ENCODE peak calls at places on chromosomes 12 and 14, in seven cellular contexts. One of them, this sample, is unnamed.
A peak's percentile ranks its signal among the peaks of the same experiment; 100 is the strongest.

GRCh38 chr14:106872619-106873446 is 1346.5 kb downstream of the TMEM121 start:
- DNase-seq in fibroblast of the conjunctiva: no peak
- DNase-seq in stimulated activated CD4-positive, alpha-beta T cell treated with anti-CD3 and anti-CD28 coated beads, Interleukin-4, amount 100 ng/mL, for 48 hours: peak; percentile 89
- DNase-seq in CD4-positive, alpha-beta memory T cell: peak; percentile 79
- DNase-seq in pons: no peak
- DNase-seq in tibial nerve: no peak
- DNase-seq in NCI-H345: peak; percentile 94
- DNase-seq in this sample: no peak

GRCh38 chr12:12764824-12765223 is 20.6 kb upstream of the APOLD1 start:
- DNase-seq in fibroblast of the conjunctiva: no peak
- DNase-seq in stimulated activated CD4-positive, alpha-beta T cell treated with anti-CD3 and anti-CD28 coated beads, Interleukin-4, amount 100 ng/mL, for 48 hours: no peak
- DNase-seq in CD4-positive, alpha-beta memory T cell: no peak
- DNase-seq in pons: no peak
- DNase-seq in tibial nerve: no peak
- DNase-seq in NCI-H345: no peak
- DNase-seq in this sample: no peak

GRCh38 chr12:6430990-6431353 is 13.8 kb upstream of the CD27 start:
- DNase-seq in fibroblast of the conjunctiva: no peak
- DNase-seq in stimulated activated CD4-positive, alpha-beta T cell treated with anti-CD3 and anti-CD28 coated beads, Interleukin-4, amount 100 ng/mL, for 48 hours: no peak
- DNase-seq in CD4-positive, alpha-beta memory T cell: no peak
- DNase-seq in pons: peak; percentile 60
- DNase-seq in tibial nerve: no peak
- DNase-seq in NCI-H345: no peak
- DNase-seq in this sample: no peak

GRCh38 chr14:20434701-20435453 is 1.1 kb downstream of the KLHL33 start:
- DNase-seq in fibroblast of the conjunctiva: no peak
- DNase-seq in stimulated activated CD4-positive, alpha-beta T cell treated with anti-CD3 and anti-CD28 coated beads, Interleukin-4, amount 100 ng/mL, for 48 hours: no peak
- DNase-seq in CD4-positive, alpha-beta memory T cell: no peak
- DNase-seq in pons: peak; percentile 75
- DNase-seq in tibial nerve: peak; percentile 66
- DNase-seq in NCI-H345: no peak
- DNase-seq in this sample: peak; percentile 83

GRCh38 chr14:50335989-50336391 is 23.9 kb downstream of the DMAC2L start:
- DNase-seq in fibroblast of the conjunctiva: no peak
- DNase-seq in stimulated activated CD4-positive, alpha-beta T cell treated with anti-CD3 and anti-CD28 coated beads, Interleukin-4, amount 100 ng/mL, for 48 hours: no peak
- DNase-seq in CD4-positive, alpha-beta memory T cell: no peak
- DNase-seq in pons: no peak
- DNase-seq in tibial nerve: no peak
- DNase-seq in NCI-H345: peak; percentile 19
- DNase-seq in this sample: peak; percentile 66

GRCh38 chr12:124828264-124829007 is 35.2 kb downstream of the SCARB1 start:
- DNase-seq in fibroblast of the conjunctiva: peak; percentile 33
- DNase-seq in stimulated activated CD4-positive, alpha-beta T cell treated with anti-CD3 and anti-CD28 coated beads, Interleukin-4, amount 100 ng/mL, for 48 hours: no peak
- DNase-seq in CD4-positive, alpha-beta memory T cell: no peak
- DNase-seq in pons: no peak
- DNase-seq in tibial nerve: no peak
- DNase-seq in NCI-H345: no peak
- DNase-seq in this sample: no peak

GRCh38 chr14:72075649-72076334 is 143.6 kb downstream of the RGS6 start:
- DNase-seq in fibroblast of the conjunctiva: no peak
- DNase-seq in stimulated activated CD4-positive, alpha-beta T cell treated with anti-CD3 and anti-CD28 coated beads, Interleukin-4, amount 100 ng/mL, for 48 hours: no peak
- DNase-seq in CD4-positive, alpha-beta memory T cell: no peak
- DNase-seq in pons: no peak
- DNase-seq in tibial nerve: no peak
- DNase-seq in NCI-H345: no peak
- DNase-seq in this sample: no peak

GRCh38 chr14:105322791-105323556 is 8.4 kb downstream of the PACS2 start:
- DNase-seq in fibroblast of the conjunctiva: no peak
- DNase-seq in stimulated activated CD4-positive, alpha-beta T cell treated with anti-CD3 and anti-CD28 coated beads, Interleukin-4, amount 100 ng/mL, for 48 hours: no peak
- DNase-seq in CD4-positive, alpha-beta memory T cell: no peak
- DNase-seq in pons: no peak
- DNase-seq in tibial nerve: no peak
- DNase-seq in NCI-H345: no peak
- DNase-seq in this sample: no peak

GRCh38 chr14:92952497-92953298 is 29.7 kb downstream of the CHGA start:
- DNase-seq in fibroblast of the conjunctiva: no peak
- DNase-seq in stimulated activated CD4-positive, alpha-beta T cell treated with anti-CD3 and anti-CD28 coated beads, Interleukin-4, amount 100 ng/mL, for 48 hours: no peak
- DNase-seq in CD4-positive, alpha-beta memory T cell: no peak
- DNase-seq in pons: no peak
- DNase-seq in tibial nerve: no peak
- DNase-seq in NCI-H345: no peak
- DNase-seq in this sample: peak; percentile 31

GRCh38 chr14:78414172-78414571 is 244.0 kb downstream of the NRXN3 start:
- DNase-seq in fibroblast of the conjunctiva: no peak
- DNase-seq in stimulated activated CD4-positive, alpha-beta T cell treated with anti-CD3 and anti-CD28 coated beads, Interleukin-4, amount 100 ng/mL, for 48 hours: no peak
- DNase-seq in CD4-positive, alpha-beta memory T cell: no peak
- DNase-seq in pons: no peak
- DNase-seq in tibial nerve: no peak
- DNase-seq in NCI-H345: no peak
- DNase-seq in this sample: no peak

GRCh38 chr14:54226103-54226502 is 170.7 kb upstream of the CDKN3 start:
- DNase-seq in fibroblast of the conjunctiva: peak; percentile 63
- DNase-seq in stimulated activated CD4-positive, alpha-beta T cell treated with anti-CD3 and anti-CD28 coated beads, Interleukin-4, amount 100 ng/mL, for 48 hours: no peak
- DNase-seq in CD4-positive, alpha-beta memory T cell: no peak
- DNase-seq in pons: no peak
- DNase-seq in tibial nerve: no peak
- DNase-seq in NCI-H345: no peak
- DNase-seq in this sample: no peak

GRCh38 chr12:32217354-32218310 is 111.0 kb downstream of the BICD1 start:
- DNase-seq in fibroblast of the conjunctiva: peak; percentile 20
- DNase-seq in stimulated activated CD4-positive, alpha-beta T cell treated with anti-CD3 and anti-CD28 coated beads, Interleukin-4, amount 100 ng/mL, for 48 hours: no peak
- DNase-seq in CD4-positive, alpha-beta memory T cell: no peak
- DNase-seq in pons: peak; percentile 31
- DNase-seq in tibial nerve: no peak
- DNase-seq in NCI-H345: peak; percentile 92
- DNase-seq in this sample: no peak

GRCh38 chr14:66361013-66361412 is 125.2 kb upstream of the CCDC196 start:
- DNase-seq in fibroblast of the conjunctiva: no peak
- DNase-seq in stimulated activated CD4-positive, alpha-beta T cell treated with anti-CD3 and anti-CD28 coated beads, Interleukin-4, amount 100 ng/mL, for 48 hours: no peak
- DNase-seq in CD4-positive, alpha-beta memory T cell: no peak
- DNase-seq in pons: no peak
- DNase-seq in tibial nerve: no peak
- DNase-seq in NCI-H345: no peak
- DNase-seq in this sample: no peak

GRCh38 chr12:64733857-64734256 is 25.3 kb downstream of the GNS start:
- DNase-seq in fibroblast of the conjunctiva: no peak
- DNase-seq in stimulated activated CD4-positive, alpha-beta T cell treated with anti-CD3 and anti-CD28 coated beads, Interleukin-4, amount 100 ng/mL, for 48 hours: no peak
- DNase-seq in CD4-positive, alpha-beta memory T cell: no peak
- DNase-seq in pons: peak; percentile 73
- DNase-seq in tibial nerve: no peak
- DNase-seq in NCI-H345: peak; percentile 55
- DNase-seq in this sample: peak; percentile 74

GRCh38 chr14:102323102-102323501 is 3.6 kb downstream of the ZNF839 start:
- DNase-seq in fibroblast of the conjunctiva: peak; percentile 85
- DNase-seq in stimulated activated CD4-positive, alpha-beta T cell treated with anti-CD3 and anti-CD28 coated beads, Interleukin-4, amount 100 ng/mL, for 48 hours: no peak
- DNase-seq in CD4-positive, alpha-beta memory T cell: no peak
- DNase-seq in pons: peak; percentile 82
- DNase-seq in tibial nerve: peak; percentile 78
- DNase-seq in NCI-H345: peak; percentile 40
- DNase-seq in this sample: peak; percentile 75

GRCh38 chr14:105087308-105087962 is 22.2 kb upstream of the GPR132 start:
- DNase-seq in fibroblast of the conjunctiva: no peak
- DNase-seq in stimulated activated CD4-positive, alpha-beta T cell treated with anti-CD3 and anti-CD28 coated beads, Interleukin-4, amount 100 ng/mL, for 48 hours: no peak
- DNase-seq in CD4-positive, alpha-beta memory T cell: no peak
- DNase-seq in pons: no peak
- DNase-seq in tibial nerve: no peak
- DNase-seq in NCI-H345: peak; percentile 69
- DNase-seq in this sample: no peak

GRCh38 chr12:56884421-56884820 is 49.8 kb downstream of the SDR9C7 start:
- DNase-seq in fibroblast of the conjunctiva: peak; percentile 6
- DNase-seq in stimulated activated CD4-positive, alpha-beta T cell treated with anti-CD3 and anti-CD28 coated beads, Interleukin-4, amount 100 ng/mL, for 48 hours: no peak
- DNase-seq in CD4-positive, alpha-beta memory T cell: no peak
- DNase-seq in pons: no peak
- DNase-seq in tibial nerve: no peak
- DNase-seq in NCI-H345: no peak
- DNase-seq in this sample: peak; percentile 59

GRCh38 chr14:69657961-69658360 is 46.6 kb downstream of the SUSD6 start:
- DNase-seq in fibroblast of the conjunctiva: peak; percentile 28
- DNase-seq in stimulated activated CD4-positive, alpha-beta T cell treated with anti-CD3 and anti-CD28 coated beads, Interleukin-4, amount 100 ng/mL, for 48 hours: no peak
- DNase-seq in CD4-positive, alpha-beta memory T cell: no peak
- DNase-seq in pons: no peak
- DNase-seq in tibial nerve: no peak
- DNase-seq in NCI-H345: peak; percentile 86
- DNase-seq in this sample: no peak

GRCh38 chr12:115871714-115872113 is 405.8 kb downstream of the MED13L start:
- DNase-seq in fibroblast of the conjunctiva: peak; percentile 6
- DNase-seq in stimulated activated CD4-positive, alpha-beta T cell treated with anti-CD3 and anti-CD28 coated beads, Interleukin-4, amount 100 ng/mL, for 48 hours: no peak
- DNase-seq in CD4-positive, alpha-beta memory T cell: no peak
- DNase-seq in pons: no peak
- DNase-seq in tibial nerve: no peak
- DNase-seq in NCI-H345: peak; percentile 80
- DNase-seq in this sample: no peak

GRCh38 chr14:29773990-29774389 is 153.7 kb downstream of the PRKD1 start:
- DNase-seq in fibroblast of the conjunctiva: no peak
- DNase-seq in stimulated activated CD4-positive, alpha-beta T cell treated with anti-CD3 and anti-CD28 coated beads, Interleukin-4, amount 100 ng/mL, for 48 hours: no peak
- DNase-seq in CD4-positive, alpha-beta memory T cell: no peak
- DNase-seq in pons: no peak
- DNase-seq in tibial nerve: no peak
- DNase-seq in NCI-H345: peak; percentile 67
- DNase-seq in this sample: no peak

GRCh38 chr12:2856901-2857495 is at the start of gene TEX52:
- DNase-seq in fibroblast of the conjunctiva: no peak
- DNase-seq in stimulated activated CD4-positive, alpha-beta T cell treated with anti-CD3 and anti-CD28 coated beads, Interleukin-4, amount 100 ng/mL, for 48 hours: no peak
- DNase-seq in CD4-positive, alpha-beta memory T cell: no peak
- DNase-seq in pons: no peak
- DNase-seq in tibial nerve: no peak
- DNase-seq in NCI-H345: no peak
- DNase-seq in this sample: no peak

GRCh38 chr14:76985540-76986260 is 42.8 kb downstream of the IRF2BPL start:
- DNase-seq in fibroblast of the conjunctiva: no peak
- DNase-seq in stimulated activated CD4-positive, alpha-beta T cell treated with anti-CD3 and anti-CD28 coated beads, Interleukin-4, amount 100 ng/mL, for 48 hours: no peak
- DNase-seq in CD4-positive, alpha-beta memory T cell: no peak
- DNase-seq in pons: no peak
- DNase-seq in tibial nerve: no peak
- DNase-seq in NCI-H345: no peak
- DNase-seq in this sample: no peak

GRCh38 chr12:26097046-26097878 is 27.6 kb downstream of the BHLHE41 start:
- DNase-seq in fibroblast of the conjunctiva: peak; percentile 65
- DNase-seq in stimulated activated CD4-positive, alpha-beta T cell treated with anti-CD3 and anti-CD28 coated beads, Interleukin-4, amount 100 ng/mL, for 48 hours: peak; percentile 12
- DNase-seq in CD4-positive, alpha-beta memory T cell: peak; percentile 48
- DNase-seq in pons: peak; percentile 91
- DNase-seq in tibial nerve: no peak
- DNase-seq in NCI-H345: peak; percentile 61
- DNase-seq in this sample: peak; percentile 83

GRCh38 chr12:99137124-99137845 is 492.2 kb downstream of the APAF1 start:
- DNase-seq in fibroblast of the conjunctiva: no peak
- DNase-seq in stimulated activated CD4-positive, alpha-beta T cell treated with anti-CD3 and anti-CD28 coated beads, Interleukin-4, amount 100 ng/mL, for 48 hours: no peak
- DNase-seq in CD4-positive, alpha-beta memory T cell: no peak
- DNase-seq in pons: no peak
- DNase-seq in tibial nerve: no peak
- DNase-seq in NCI-H345: no peak
- DNase-seq in this sample: no peak

GRCh38 chr14:92099802-92100201 is 6.6 kb downstream of the ATXN3 start:
- DNase-seq in fibroblast of the conjunctiva: no peak
- DNase-seq in stimulated activated CD4-positive, alpha-beta T cell treated with anti-CD3 and anti-CD28 coated beads, Interleukin-4, amount 100 ng/mL, for 48 hours: no peak
- DNase-seq in CD4-positive, alpha-beta memory T cell: no peak
- DNase-seq in pons: no peak
- DNase-seq in tibial nerve: no peak
- DNase-seq in NCI-H345: no peak
- DNase-seq in this sample: no peak

GRCh38 chr14:77849711-77850110 is 49.8 kb downstream of the ADCK1 start:
- DNase-seq in fibroblast of the conjunctiva: no peak
- DNase-seq in stimulated activated CD4-positive, alpha-beta T cell treated with anti-CD3 and anti-CD28 coated beads, Interleukin-4, amount 100 ng/mL, for 48 hours: no peak
- DNase-seq in CD4-positive, alpha-beta memory T cell: no peak
- DNase-seq in pons: no peak
- DNase-seq in tibial nerve: no peak
- DNase-seq in NCI-H345: no peak
- DNase-seq in this sample: no peak

GRCh38 chr12:50567926-50568325 is 63.1 kb downstream of the DIP2B start:
- DNase-seq in fibroblast of the conjunctiva: no peak
- DNase-seq in stimulated activated CD4-positive, alpha-beta T cell treated with anti-CD3 and anti-CD28 coated beads, Interleukin-4, amount 100 ng/mL, for 48 hours: no peak
- DNase-seq in CD4-positive, alpha-beta memory T cell: no peak
- DNase-seq in pons: no peak
- DNase-seq in tibial nerve: no peak
- DNase-seq in NCI-H345: no peak
- DNase-seq in this sample: no peak

GRCh38 chr12:109706747-109707469 is 6.7 kb upstream of the FAM222A start:
- DNase-seq in fibroblast of the conjunctiva: no peak
- DNase-seq in stimulated activated CD4-positive, alpha-beta T cell treated with anti-CD3 and anti-CD28 coated beads, Interleukin-4, amount 100 ng/mL, for 48 hours: no peak
- DNase-seq in CD4-positive, alpha-beta memory T cell: no peak
- DNase-seq in pons: no peak
- DNase-seq in tibial nerve: no peak
- DNase-seq in NCI-H345: peak; percentile 73
- DNase-seq in this sample: no peak

GRCh38 chr12:124480469-124481256 is 86.7 kb downstream of the NCOR2 start:
- DNase-seq in fibroblast of the conjunctiva: peak; percentile 79
- DNase-seq in stimulated activated CD4-positive, alpha-beta T cell treated with anti-CD3 and anti-CD28 coated beads, Interleukin-4, amount 100 ng/mL, for 48 hours: no peak
- DNase-seq in CD4-positive, alpha-beta memory T cell: peak; percentile 71
- DNase-seq in pons: no peak
- DNase-seq in tibial nerve: no peak
- DNase-seq in NCI-H345: no peak
- DNase-seq in this sample: no peak

GRCh38 chr12:122368361-122369073 is 54.0 kb downstream of the CLIP1 start:
- DNase-seq in fibroblast of the conjunctiva: no peak
- DNase-seq in stimulated activated CD4-positive, alpha-beta T cell treated with anti-CD3 and anti-CD28 coated beads, Interleukin-4, amount 100 ng/mL, for 48 hours: no peak
- DNase-seq in CD4-positive, alpha-beta memory T cell: no peak
- DNase-seq in pons: no peak
- DNase-seq in tibial nerve: no peak
- DNase-seq in NCI-H345: peak; percentile 13
- DNase-seq in this sample: no peak

GRCh38 chr12:46372852-46373302 is 304 bp upstream of the SLC38A2 start:
- DNase-seq in fibroblast of the conjunctiva: no peak
- DNase-seq in stimulated activated CD4-positive, alpha-beta T cell treated with anti-CD3 and anti-CD28 coated beads, Interleukin-4, amount 100 ng/mL, for 48 hours: peak; percentile 98
- DNase-seq in CD4-positive, alpha-beta memory T cell: no peak
- DNase-seq in pons: no peak
- DNase-seq in tibial nerve: no peak
- DNase-seq in NCI-H345: no peak
- DNase-seq in this sample: no peak